ENCODE peak calls at places on chromosomes 4 and X, in ten cellular contexts. One of them, this sample, is unnamed.

GRCh38 chr4:148004228-148004813 is 272.4 kb downstream of the ARHGAP10 start:
- DNase-seq in endothelial cell of umbilical vein: no peak
- DNase-seq in gastrocnemius medialis: peak
- DNase-seq in transverse colon: peak
- DNase-seq in HCT116: no peak
- DNase-seq in thyroid gland: no peak
- DNase-seq in lower leg skin: peak
- DNase-seq in uterus: no peak
- DNase-seq in A549: no peak
- DNase-seq in H54: no peak
- DNase-seq in this sample: no peak

GRCh38 chrX:7283741-7284140 is 135.8 kb upstream of the PUDP start:
- DNase-seq in lower leg skin: no peak
- DNase-seq in HCT116: no peak
- DNase-seq in thyroid gland: no peak
- DNase-seq in H54: no peak
- DNase-seq in uterus: no peak
- DNase-seq in transverse colon: no peak
- DNase-seq in A549: no peak
- DNase-seq in gastrocnemius medialis: no peak
- DNase-seq in endothelial cell of umbilical vein: no peak
- DNase-seq in this sample: no peak

GRCh38 chrX:16487620-16488380 is 162.2 kb upstream of the S100G start:
- DNase-seq in gastrocnemius medialis: no peak
- DNase-seq in H54: no peak
- DNase-seq in transverse colon: no peak
- DNase-seq in uterus: no peak
- DNase-seq in thyroid gland: no peak
- DNase-seq in endothelial cell of umbilical vein: no peak
- DNase-seq in A549: no peak
- DNase-seq in HCT116: no peak
- DNase-seq in lower leg skin: no peak
- DNase-seq in this sample: no peak

GRCh38 chr4:159334461-159334860 is 231.6 kb downstream of the RAPGEF2 start:
- DNase-seq in lower leg skin: no peak
- DNase-seq in transverse colon: no peak
- DNase-seq in HCT116: no peak
- DNase-seq in gastrocnemius medialis: no peak
- DNase-seq in A549: no peak
- DNase-seq in thyroid gland: no peak
- DNase-seq in uterus: no peak
- DNase-seq in H54: no peak
- DNase-seq in endothelial cell of umbilical vein: no peak
- DNase-seq in this sample: no peak

GRCh38 chr4:142088906-142089305 is 452.5 kb downstream of the IL15 start:
- DNase-seq in HCT116: no peak
- DNase-seq in gastrocnemius medialis: no peak
- DNase-seq in uterus: no peak
- DNase-seq in A549: no peak
- DNase-seq in thyroid gland: no peak
- DNase-seq in lower leg skin: no peak
- DNase-seq in transverse colon: no peak
- DNase-seq in H54: no peak
- DNase-seq in endothelial cell of umbilical vein: no peak
- DNase-seq in this sample: no peak

GRCh38 chr4:56764206-56764605 is 57.3 kb downstream of the SPINK2 start:
- DNase-seq in transverse colon: no peak
- DNase-seq in A549: no peak
- DNase-seq in HCT116: no peak
- DNase-seq in H54: no peak
- DNase-seq in endothelial cell of umbilical vein: no peak
- DNase-seq in lower leg skin: no peak
- DNase-seq in uterus: no peak
- DNase-seq in gastrocnemius medialis: no peak
- DNase-seq in thyroid gland: no peak
- DNase-seq in this sample: no peak

GRCh38 chr4:78656968-78657445 is 105.4 kb downstream of the ANXA3 start:
- DNase-seq in uterus: no peak
- DNase-seq in A549: no peak
- DNase-seq in HCT116: no peak
- DNase-seq in gastrocnemius medialis: peak
- DNase-seq in H54: no peak
- DNase-seq in transverse colon: no peak
- DNase-seq in thyroid gland: no peak
- DNase-seq in lower leg skin: no peak
- DNase-seq in endothelial cell of umbilical vein: peak
- DNase-seq in this sample: no peak

GRCh38 chr4:174255790-174256189 is 27.7 kb downstream of the FBXO8 start:
- DNase-seq in endothelial cell of umbilical vein: no peak
- DNase-seq in gastrocnemius medialis: no peak
- DNase-seq in A549: no peak
- DNase-seq in thyroid gland: no peak
- DNase-seq in uterus: no peak
- DNase-seq in HCT116: no peak
- DNase-seq in transverse colon: no peak
- DNase-seq in lower leg skin: no peak
- DNase-seq in H54: no peak
- DNase-seq in this sample: peak

GRCh38 chr4:173301518-173302201 is 32.5 kb downstream of the HMGB2 start:
- DNase-seq in transverse colon: no peak
- DNase-seq in endothelial cell of umbilical vein: peak
- DNase-seq in uterus: no peak
- DNase-seq in thyroid gland: no peak
- DNase-seq in HCT116: peak
- DNase-seq in A549: no peak
- DNase-seq in gastrocnemius medialis: no peak
- DNase-seq in H54: no peak
- DNase-seq in lower leg skin: no peak
- DNase-seq in this sample: peak

GRCh38 chr4:77418333-77418732 is 187.3 kb upstream of the CXCL13 start:
- DNase-seq in thyroid gland: no peak
- DNase-seq in gastrocnemius medialis: no peak
- DNase-seq in endothelial cell of umbilical vein: no peak
- DNase-seq in HCT116: peak
- DNase-seq in A549: no peak
- DNase-seq in lower leg skin: no peak
- DNase-seq in H54: no peak
- DNase-seq in transverse colon: peak
- DNase-seq in uterus: no peak
- DNase-seq in this sample: no peak

GRCh38 chr4:6023766-6024165 is 5.5 kb upstream of the C4orf50 start:
- DNase-seq in uterus: no peak
- DNase-seq in H54: no peak
- DNase-seq in endothelial cell of umbilical vein: no peak
- DNase-seq in gastrocnemius medialis: no peak
- DNase-seq in A549: no peak
- DNase-seq in HCT116: no peak
- DNase-seq in thyroid gland: no peak
- DNase-seq in transverse colon: no peak
- DNase-seq in lower leg skin: no peak
- DNase-seq in this sample: no peak

GRCh38 chr4:8195841-8196460 is 3.1 kb upstream of the SH3TC1 start:
- DNase-seq in H54: no peak
- DNase-seq in lower leg skin: no peak
- DNase-seq in gastrocnemius medialis: no peak
- DNase-seq in endothelial cell of umbilical vein: peak
- DNase-seq in thyroid gland: no peak
- DNase-seq in uterus: no peak
- DNase-seq in HCT116: no peak
- DNase-seq in transverse colon: no peak
- DNase-seq in A549: no peak
- DNase-seq in this sample: no peak

DNA sequence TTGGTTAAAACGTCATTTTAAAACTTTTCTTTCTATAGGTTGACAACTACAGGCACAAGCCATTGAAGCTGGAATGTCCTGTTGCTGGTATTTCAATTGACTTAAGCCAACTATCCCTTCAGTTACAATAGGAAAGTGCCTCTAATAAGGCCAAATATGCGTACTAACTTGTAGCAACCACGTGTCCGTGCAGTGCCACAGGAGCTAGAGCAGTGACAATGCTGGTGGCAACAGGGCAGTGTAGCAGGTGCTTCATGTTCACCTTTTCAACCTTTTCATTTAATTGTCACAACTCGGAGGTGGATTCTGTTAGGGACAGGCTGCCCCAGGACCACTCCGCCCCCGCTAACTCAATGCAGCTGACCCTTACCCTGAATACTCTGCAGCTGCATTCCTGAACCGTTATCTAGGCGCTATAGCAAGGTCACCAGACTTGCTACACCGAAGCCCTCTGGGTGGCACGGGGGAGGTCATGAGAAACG is 37.7 kb downstream of the ERVMER34-1 start:
- DNase-seq in HCT116: no peak
- DNase-seq in transverse colon: no peak
- DNase-seq in gastrocnemius medialis: no peak
- DNase-seq in lower leg skin: no peak
- DNase-seq in endothelial cell of umbilical vein: peak
- DNase-seq in H54: no peak
- DNase-seq in A549: no peak
- DNase-seq in thyroid gland: no peak
- DNase-seq in uterus: no peak
- DNase-seq in this sample: peak
- TF ChIP-seq POLR2A in HCT116: no peak
- TF ChIP-seq POLR2A in transverse colon: no peak
- TF ChIP-seq POLR2A in gastrocnemius medialis: no peak
- TF ChIP-seq POLR2A in lower leg skin: no peak
- TF ChIP-seq POLR2A in endothelial cell of umbilical vein: no peak
- TF ChIP-seq POLR2A in H54: no peak
- TF ChIP-seq POLR2A in A549: no peak
- TF ChIP-seq POLR2A in thyroid gland: no peak
- TF ChIP-seq POLR2A in uterus: no peak
- TF ChIP-seq POLR2A in this sample: no peak

GRCh38 chrX:150982786-150983525 is at the start of gene HMGB3:
- DNase-seq in lower leg skin: peak
- DNase-seq in H54: peak
- DNase-seq in HCT116: peak
- DNase-seq in endothelial cell of umbilical vein: peak
- DNase-seq in A549: peak
- DNase-seq in thyroid gland: peak
- DNase-seq in gastrocnemius medialis: peak
- DNase-seq in transverse colon: peak
- DNase-seq in uterus: peak
- DNase-seq in this sample: peak
- TF ChIP-seq POLR2A in lower leg skin: no peak
- TF ChIP-seq POLR2A in H54: peak
- TF ChIP-seq POLR2A in HCT116: no peak
- TF ChIP-seq POLR2A in endothelial cell of umbilical vein: no peak
- TF ChIP-seq POLR2A in A549: peak
- TF ChIP-seq POLR2A in thyroid gland: no peak
- TF ChIP-seq POLR2A in gastrocnemius medialis: peak
- TF ChIP-seq POLR2A in transverse colon: peak
- TF ChIP-seq POLR2A in uterus: peak
- TF ChIP-seq POLR2A in this sample: peak

DNA sequence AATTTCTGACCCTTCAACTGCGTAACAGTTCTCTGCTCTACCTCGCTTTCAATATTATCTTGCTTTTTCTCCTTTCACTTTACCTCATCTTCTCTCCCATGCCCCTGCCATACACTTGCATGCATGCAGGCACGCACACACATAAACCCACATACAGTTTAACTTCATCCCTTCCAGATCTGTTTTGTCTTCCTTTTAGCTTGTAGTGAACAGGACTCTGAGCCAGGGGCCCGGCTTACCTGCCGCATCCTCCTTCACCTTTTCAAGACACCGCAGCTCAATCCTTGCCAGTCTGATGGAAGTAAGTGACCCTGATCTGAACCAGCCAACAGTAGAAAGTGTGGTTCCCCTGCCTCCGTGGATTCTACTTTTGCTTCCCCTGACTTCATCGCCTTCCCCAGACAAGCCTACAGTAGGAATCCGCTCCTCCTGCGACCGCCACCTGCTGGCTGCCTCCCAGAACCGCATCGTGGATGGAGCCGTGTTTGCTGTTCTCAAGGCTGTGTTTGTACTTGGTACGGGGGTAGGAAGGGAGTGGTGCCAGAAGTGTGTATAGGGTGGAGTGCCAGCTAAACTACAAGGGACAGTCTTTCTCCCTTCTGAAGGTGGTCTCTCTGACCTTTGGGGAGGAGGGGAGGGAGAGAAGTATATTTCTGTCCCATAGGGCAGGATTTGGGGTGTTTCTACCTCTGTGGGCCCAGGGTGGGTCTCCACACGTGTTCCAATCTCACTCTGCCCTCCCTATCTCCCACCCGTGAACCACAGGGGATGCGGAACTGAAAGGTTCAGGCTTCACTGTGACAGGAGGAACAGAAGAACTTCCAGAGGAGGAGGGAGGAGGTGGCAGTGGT is 10.7 kb downstream of the MED12 start:
- DNase-seq in A549: peak
- DNase-seq in transverse colon: peak
- DNase-seq in uterus: peak
- DNase-seq in gastrocnemius medialis: peak
- DNase-seq in endothelial cell of umbilical vein: peak
- DNase-seq in thyroid gland: peak
- DNase-seq in H54: no peak
- DNase-seq in HCT116: no peak
- DNase-seq in lower leg skin: peak
- DNase-seq in this sample: peak
- TF ChIP-seq POLR2A in A549: no peak
- TF ChIP-seq POLR2A in transverse colon: no peak
- TF ChIP-seq POLR2A in uterus: no peak
- TF ChIP-seq POLR2A in gastrocnemius medialis: no peak
- TF ChIP-seq POLR2A in endothelial cell of umbilical vein: no peak
- TF ChIP-seq POLR2A in thyroid gland: no peak
- TF ChIP-seq POLR2A in H54: no peak
- TF ChIP-seq POLR2A in HCT116: no peak
- TF ChIP-seq POLR2A in lower leg skin: no peak
- TF ChIP-seq POLR2A in this sample: no peak

GRCh38 chrX:119570351-119570835 is 4.0 kb upstream of the UBE2A start:
- DNase-seq in endothelial cell of umbilical vein: no peak
- DNase-seq in H54: no peak
- DNase-seq in transverse colon: no peak
- DNase-seq in thyroid gland: no peak
- DNase-seq in uterus: no peak
- DNase-seq in lower leg skin: no peak
- DNase-seq in A549: no peak
- DNase-seq in HCT116: no peak
- DNase-seq in gastrocnemius medialis: no peak
- DNase-seq in this sample: no peak

GRCh38 chrX:119573222-119573621 is 1.1 kb upstream of the UBE2A start:
- DNase-seq in uterus: no peak
- DNase-seq in H54: no peak
- DNase-seq in A549: no peak
- DNase-seq in transverse colon: no peak
- DNase-seq in HCT116: no peak
- DNase-seq in thyroid gland: no peak
- DNase-seq in endothelial cell of umbilical vein: no peak
- DNase-seq in gastrocnemius medialis: no peak
- DNase-seq in lower leg skin: no peak
- DNase-seq in this sample: peak

GRCh38 chrX:119579414-119579813 is 5.1 kb downstream of the UBE2A start:
- DNase-seq in thyroid gland: no peak
- DNase-seq in endothelial cell of umbilical vein: no peak
- DNase-seq in lower leg skin: no peak
- DNase-seq in uterus: no peak
- DNase-seq in A549: no peak
- DNase-seq in transverse colon: no peak
- DNase-seq in HCT116: no peak
- DNase-seq in H54: no peak
- DNase-seq in gastrocnemius medialis: no peak
- DNase-seq in this sample: no peak

GRCh38 chrX:119573840-119574393 is 446 bp upstream of the UBE2A start:
- DNase-seq in HCT116: peak
- DNase-seq in H54: peak
- DNase-seq in uterus: peak
- DNase-seq in thyroid gland: peak
- DNase-seq in transverse colon: no peak
- DNase-seq in lower leg skin: no peak
- DNase-seq in A549: peak
- DNase-seq in gastrocnemius medialis: no peak
- DNase-seq in endothelial cell of umbilical vein: peak
- DNase-seq in this sample: no peak

GRCh38 chrX:119574394-119575266 is at the start of gene UBE2A:
- DNase-seq in H54: peak
- DNase-seq in gastrocnemius medialis: peak
- DNase-seq in A549: peak
- DNase-seq in HCT116: peak
- DNase-seq in endothelial cell of umbilical vein: peak
- DNase-seq in transverse colon: peak
- DNase-seq in uterus: peak
- DNase-seq in thyroid gland: peak
- DNase-seq in lower leg skin: peak
- DNase-seq in this sample: peak
- TF ChIP-seq POLR2A in H54: peak
- TF ChIP-seq POLR2A in gastrocnemius medialis: peak
- TF ChIP-seq POLR2A in A549: peak
- TF ChIP-seq POLR2A in HCT116: peak
- TF ChIP-seq POLR2A in endothelial cell of umbilical vein: peak
- TF ChIP-seq POLR2A in transverse colon: peak
- TF ChIP-seq POLR2A in uterus: peak
- TF ChIP-seq POLR2A in thyroid gland: peak
- TF ChIP-seq POLR2A in lower leg skin: no peak
- TF ChIP-seq POLR2A in this sample: peak

This sample was measured in erythroblast.